ENCODE peak calls at places on chromosomes 13 and 19, in four cellular contexts. V is K562, Q is GM12878, E is HepG2. X is an unnamed sample.

GRCh38 chr13:20412761-20413355 is 112.8 kb downstream of the CRYL1 start:
- DNase-seq in V (no peak), E (no peak), Q (no peak), X (peak; percentile 71)

GRCh38 chr19:6720369-6721112 is at the start of gene C3:
- DNase-seq in E (peak; percentile 96), V (no peak), Q (no peak), X (no peak)

GRCh38 chr19:19406878-19407639 is 1.6 kb downstream of the GATAD2A start:
- DNase-seq in V (no peak), Q (no peak), E (peak; percentile 42), X (no peak)

GRCh38 chr13:100439247-100439955 is 149.2 kb downstream of the GGACT start:
- DNase-seq in Q (no peak), V (no peak), E (no peak), X (peak; percentile 25)

GRCh38 chr13:79775830-79776229 is 294.9 kb downstream of the NDFIP2 start:
- DNase-seq in V (no peak), E (peak; percentile 38), Q (no peak), X (no peak)

GRCh38 chr19:58007285-58007684 is 4.7 kb upstream of the ZNF606 start:
- DNase-seq in Q (no peak), V (no peak), E (peak; percentile 18), X (no peak)

GRCh38 chr19:49447485-49448431 is 3.9 kb downstream of the PIH1D1 start:
- DNase-seq in V (peak; percentile 75), Q (no peak), E (no peak), X (peak; percentile 92)

GRCh38 chr13:25378528-25378927 is 6.8 kb downstream of the ATP8A2 start:
- DNase-seq in E (no peak), V (no peak), Q (no peak), X (no peak)

GRCh38 chr19:6738726-6739389 is 622 bp upstream of the TRIP10 start:
- DNase-seq in V (no peak), Q (no peak), E (no peak), X (no peak)

GRCh38 chr13:90896022-90896421 is 451.5 kb upstream of the MIR17HG start:
- DNase-seq in Q (no peak), V (no peak), E (no peak), X (no peak)

GRCh38 chr13:112670118-112670517 is 19.7 kb upstream of the ATP11A start:
- DNase-seq in V (no peak), Q (no peak), E (peak; percentile 20), X (no peak)

GRCh38 chr19:269241-269640 is 22.0 kb downstream of the PLPP2 start:
- DNase-seq in V (no peak), E (no peak), Q (no peak), X (no peak)

GRCh38 chr13:96824110-96824509 is 170.2 kb downstream of the OXGR1 start:
- DNase-seq in E (no peak), V (no peak), Q (no peak), X (no peak)

GRCh38 chr13:99339736-99340392 is 32.7 kb upstream of the GPR183 start:
- DNase-seq in E (no peak), Q (no peak), V (peak; percentile 37), X (peak; percentile 13)

GRCh38 chr19:35718345-35719041 is 690 bp downstream of the KMT2B start:
- DNase-seq in E (no peak), Q (no peak), V (peak; percentile 30), X (peak; percentile 62)

GRCh38 chr13:70339738-70340137 is 231.5 kb upstream of the KLHL1 start:
- DNase-seq in V (no peak), E (peak; percentile 21), Q (no peak), X (peak; percentile 52)

GRCh38 chr13:60790620-60791019 is 393.6 kb downstream of the TDRD3 start:
- DNase-seq in V (no peak), E (no peak), Q (no peak), X (no peak)

GRCh38 chr13:110116072-110116487 is 190.9 kb downstream of the COL4A1 start:
- DNase-seq in Q (no peak), E (peak; percentile 4), V (peak; percentile 71), X (no peak)

GRCh38 chr19:4295972-4296771 is 6.0 kb downstream of the TMIGD2 start:
- DNase-seq in Q (no peak), V (no peak), E (no peak), X (no peak)

GRCh38 chr19:18306903-18307681 is 15.8 kb downstream of the LSM4 start:
- DNase-seq in V (no peak), Q (no peak), E (no peak), X (no peak)

GRCh38 chr13:45925151-45925550 is 73.6 kb upstream of the SIAH3 start:
- DNase-seq in Q (no peak), V (peak; percentile 13), E (no peak), X (no peak)

GRCh38 chr13:23615677-23616076 is 45.5 kb downstream of the TNFRSF19 start:
- DNase-seq in V (no peak), Q (no peak), E (peak; percentile 96), X (no peak)

GRCh38 chr19:480016-480855 is 16.1 kb upstream of the MADCAM1 start:
- DNase-seq in V (peak; percentile 77), E (peak; percentile 63), Q (no peak), X (no peak)

GRCh38 chr19:18503971-18504885 is 17.6 kb downstream of the ELL start:
- DNase-seq in Q (no peak), E (peak; percentile 96), V (no peak), X (no peak)

GRCh38 chr13:113832204-113832603 is 31.7 kb downstream of the GAS6 start:
- DNase-seq in E (no peak), V (no peak), Q (no peak), X (no peak)

GRCh38 chr19:45667620-45668341 is at the start of gene GIPR:
- DNase-seq in E (peak; percentile 44), V (peak; percentile 88), Q (no peak), X (peak; percentile 89)
- TF ChIP-seq POLR2AphosphoS5 in E (no peak), V (peak; percentile 74), Q (peak; percentile 53), X (no peak)

DNA sequence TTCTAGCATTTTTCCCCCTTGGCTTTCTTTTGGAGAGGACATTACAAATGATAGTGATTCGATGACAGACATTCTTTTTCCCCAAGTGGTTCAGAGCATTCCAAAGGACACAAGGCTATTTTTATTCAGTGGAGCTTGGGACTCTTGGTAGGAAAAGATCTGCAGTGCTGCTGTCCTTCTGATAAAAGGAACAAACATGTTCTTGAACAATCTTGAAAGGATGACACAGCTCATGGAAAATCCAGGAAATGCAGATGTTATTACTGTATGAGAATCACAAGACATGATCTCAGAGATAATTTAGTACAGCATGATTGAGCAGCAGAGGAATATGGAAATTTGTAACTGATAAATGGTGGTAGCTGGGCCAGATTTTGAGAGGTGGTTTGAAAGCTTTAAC is 96.2 kb upstream of the RFC3 start:
- DNase-seq in V (no peak), Q (no peak), E (no peak), X (no peak)
- TF ChIP-seq KDM1A in V (no peak), Q (no peak), E (no peak), X (no peak)

DNA sequence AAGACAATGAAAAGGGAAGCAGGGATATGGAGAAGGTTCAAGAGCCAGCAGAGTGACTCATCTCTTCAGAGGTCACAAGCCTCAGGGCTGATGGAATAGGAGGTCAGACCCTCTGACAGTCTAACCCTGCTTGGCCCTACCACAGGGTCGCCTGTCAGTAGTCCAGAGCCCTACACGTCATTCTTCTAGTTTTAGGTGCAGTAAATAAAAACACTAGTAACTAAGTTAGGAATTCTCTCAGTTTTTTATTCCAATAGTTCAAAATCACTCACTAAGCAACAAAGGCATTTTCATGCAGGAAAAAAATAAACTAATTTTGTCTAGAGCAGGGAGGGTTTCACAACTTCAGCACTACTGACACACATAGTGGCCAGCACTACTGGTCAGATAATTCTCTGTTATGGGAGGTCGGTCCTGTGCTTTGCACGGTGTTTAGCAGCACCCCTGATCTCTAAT is 27.2 kb downstream of the FOXO1 start:
- DNase-seq in Q (no peak), E (peak; percentile 14), V (no peak), X (no peak)
- H3K4me2 ChIP-seq in Q (no peak overlapping the region), E (no peak overlapping the region), V (no peak overlapping the region), X (no peak overlapping the region)

GRCh38 chr19:56838930-56839664 is 1.4 kb downstream of the PEG3 start:
- DNase-seq in Q (no peak), E (peak; percentile 97), V (no peak), X (no peak)

GRCh38 chr19:56841194-56841546 is 644 bp upstream of the PEG3 start:
- DNase-seq in Q (no peak), E (peak; percentile 38), V (no peak), X (no peak)

GRCh38 chr19:56840452-56841193 is at the start of the genes PEG3 and ZIM2:
- DNase-seq in Q (no peak), E (peak; percentile 85), V (no peak), X (no peak)

GRCh38 chr19:56838680-56838929 is 1.9 kb downstream of the PEG3 start:
- DNase-seq in Q (no peak), V (no peak), E (no peak), X (no peak)

GRCh38 chr19:56839665-56840451 is 668 bp downstream of the PEG3 start:
- DNase-seq in V (no peak), E (peak; percentile 95), Q (no peak), X (no peak)
- TF ChIP-seq POLR2AphosphoS5 in V (no peak), E (peak; percentile 5), Q (no peak), X (no peak)

DNA sequence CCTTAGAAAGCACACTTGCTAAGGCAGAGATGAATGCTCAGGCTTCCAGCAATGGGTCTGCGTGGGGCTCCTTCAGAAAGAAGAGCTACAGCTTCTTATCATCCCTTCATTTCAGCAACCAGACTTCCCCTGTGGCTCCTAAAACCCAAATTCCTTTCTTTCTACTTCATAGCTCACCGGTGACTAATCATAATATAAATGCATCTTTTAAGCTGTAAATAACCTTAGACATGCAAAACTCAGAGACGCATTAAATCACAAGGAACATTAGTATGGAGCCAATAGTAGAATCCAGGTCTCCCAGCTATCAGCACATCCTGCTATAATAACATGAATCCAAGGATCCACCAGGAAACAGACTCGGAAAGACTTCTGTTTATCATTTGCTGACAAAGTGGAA is 375.6 kb downstream of the COG6 start:
- DNase-seq in Q (no peak), E (no peak), V (no peak), X (no peak)
- TF ChIP-seq KDM1A in Q (no peak), E (no peak), V (no peak), X (no peak)

DNA sequence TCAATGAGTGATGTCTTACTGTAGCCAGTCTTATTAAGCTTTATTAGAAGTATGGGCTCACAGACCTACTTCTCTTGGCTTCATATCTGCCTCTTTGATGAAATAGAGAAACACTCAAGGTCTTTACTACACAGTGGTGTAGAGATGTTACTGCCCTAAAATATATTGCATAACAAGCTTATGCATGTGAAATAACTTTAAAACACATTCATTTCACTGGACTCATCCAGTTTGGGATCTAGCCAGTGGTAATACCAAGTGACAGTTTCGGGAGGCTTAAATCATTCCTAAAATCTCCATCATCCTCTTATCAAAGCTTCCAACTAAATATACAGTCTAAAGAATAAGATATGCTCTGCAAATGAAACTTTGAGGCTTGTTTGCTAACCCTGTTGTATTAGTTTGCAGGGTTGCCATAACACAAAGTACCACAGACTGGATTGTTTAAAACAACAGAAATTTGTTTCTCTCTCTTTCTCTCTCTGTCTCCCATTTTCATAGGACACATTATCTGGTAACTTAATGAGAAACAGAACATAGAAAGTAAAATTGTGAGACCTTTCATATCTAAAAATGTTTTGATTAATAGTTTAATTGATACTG is 52.8 kb downstream of the THSD1 start:
- DNase-seq in Q (no peak), E (no peak), V (no peak), X (no peak)
- H3K4me2 ChIP-seq in Q (no peak overlapping the region), E (no peak overlapping the region), V (no peak overlapping the region), X (no peak overlapping the region)

X was measured in H1.